ENCODE peak calls at places on chromosomes 12 and 14, in eight cellular contexts. D is mesendoderm; B is tibial artery; P is neuronal stem cell; V is CD8-positive, alpha-beta memory T cell; Q is cardiac muscle cell; M is astrocyte; T is SJSA1. C is an unnamed sample.

GRCh38 chr12:5584776-5585560 is 153.1 kb downstream of the NTF3 start:
- DNase-seq in D (no peak), P (no peak), B (no peak), Q (no peak), T (no peak), V (no peak), M (no peak), C (no peak)

GRCh38 chr12:49304161-49304560 is 9.2 kb downstream of the PRPH start:
- DNase-seq in T (no peak), P (no peak), Q (peak; percentile 45), V (no peak), B (no peak), D (peak; percentile 55), M (peak; percentile 35), C (no peak)

GRCh38 chr12:82608706-82609105 is 78.0 kb upstream of the TMTC2 start:
- DNase-seq in D (peak; percentile 2), T (peak; percentile 58), M (peak; percentile 41), V (no peak), B (no peak), P (no peak), Q (peak; percentile 40), C (no peak)

GRCh38 chr12:47741340-47741703 is 16.0 kb upstream of the ENDOU start:
- DNase-seq in V (peak; percentile 78), M (no peak), T (peak; percentile 62), Q (peak; percentile 28), P (no peak), D (no peak), B (peak; percentile 86), C (peak; percentile 64)

GRCh38 chr12:6699989-6700645 is 498 bp downstream of the PIANP start:
- DNase-seq in Q (no peak), B (no peak), V (no peak), M (no peak), P (peak; percentile 32), T (no peak), D (peak; percentile 41), C (no peak)

GRCh38 chr14:92696356-92696755 is 52.1 kb downstream of the LGMN start:
- DNase-seq in P (no peak), D (no peak), Q (no peak), M (no peak), B (no peak), T (no peak), V (no peak), C (no peak)

GRCh38 chr14:79476133-79476532 is 735.2 kb downstream of the DIO2 start:
- DNase-seq in P (no peak), B (no peak), Q (no peak), M (no peak), D (peak; percentile 72), T (no peak), V (no peak), C (no peak)

GRCh38 chr14:67517083-67517482 is 16.0 kb upstream of the PLEKHH1 start:
- DNase-seq in Q (peak; percentile 43), V (no peak), M (peak; percentile 23), T (no peak), D (peak; percentile 51), B (no peak), P (no peak), C (no peak)

GRCh38 chr12:109653896-109654295 is 59.7 kb upstream of the FAM222A start:
- DNase-seq in P (no peak), Q (no peak), B (no peak), D (no peak), M (no peak), V (no peak), T (no peak), C (no peak)

GRCh38 chr14:69680297-69680696 is 68.9 kb downstream of the SUSD6 start:
- DNase-seq in Q (no peak), B (no peak), M (no peak), D (no peak), T (no peak), P (no peak), V (no peak), C (no peak)
- H3K4me1 ChIP-seq in Q (peaks cover 11% of the 10 kb centered on the region), B (peaks cover 81% of the 10 kb centered on the region), M (peaks cover 8% of the 10 kb centered on the region), D (no peaks in the 10 kb centered on the region), T (peaks cover 7% of the 10 kb centered on the region), P (peaks cover 4% of the 10 kb centered on the region), V (peaks cover 59% of the 10 kb centered on the region), C (peaks cover 26% of the 10 kb centered on the region)

GRCh38 chr12:80033457-80033856 is 65.9 kb upstream of the OTOGL start:
- DNase-seq in D (no peak), M (peak; percentile 84), V (no peak), B (peak; percentile 74), Q (peak; percentile 58), T (peak; percentile 42), P (no peak), C (no peak)

GRCh38 chr12:80038062-80038560 is 61.2 kb upstream of the OTOGL start:
- DNase-seq in P (no peak), M (no peak), B (no peak), Q (no peak), T (no peak), V (no peak), D (no peak), C (no peak)

GRCh38 chr12:80031229-80031628 is 68.1 kb upstream of the OTOGL start:
- DNase-seq in P (no peak), D (no peak), M (no peak), B (no peak), T (no peak), V (no peak), Q (no peak), C (no peak)

DNA sequence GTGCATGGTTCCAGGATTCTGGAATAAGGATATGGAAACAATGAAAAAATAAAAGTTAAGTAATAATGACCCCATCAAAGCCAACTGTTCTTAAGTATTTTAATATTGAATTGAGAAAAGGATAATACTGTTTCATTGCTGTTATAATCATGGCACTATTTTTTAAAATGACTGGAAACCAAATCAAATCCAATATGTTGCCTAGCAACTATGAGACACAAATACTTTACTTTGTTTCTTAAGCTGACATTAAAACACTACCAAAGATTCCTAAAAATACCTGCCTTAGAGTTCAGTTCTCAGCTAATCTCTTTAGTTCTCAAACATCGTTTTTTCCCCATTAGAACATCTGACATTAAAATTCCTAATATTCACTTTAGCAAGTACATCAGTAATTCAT is 66.4 kb upstream of the OTOGL start:
- DNase-seq in P (no peak), Q (no peak), B (no peak), M (no peak), V (no peak), D (no peak), T (no peak), C (no peak)
- H3K27ac ChIP-seq in P (no peak overlapping the region), Q (no peak overlapping the region), B (peak overlapping the region; percentile 70), M (peak overlapping the region; percentile 74), V (no peak overlapping the region), D (no peak overlapping the region), T (peak overlapping the region; percentile 52), C (no peak overlapping the region)

DNA sequence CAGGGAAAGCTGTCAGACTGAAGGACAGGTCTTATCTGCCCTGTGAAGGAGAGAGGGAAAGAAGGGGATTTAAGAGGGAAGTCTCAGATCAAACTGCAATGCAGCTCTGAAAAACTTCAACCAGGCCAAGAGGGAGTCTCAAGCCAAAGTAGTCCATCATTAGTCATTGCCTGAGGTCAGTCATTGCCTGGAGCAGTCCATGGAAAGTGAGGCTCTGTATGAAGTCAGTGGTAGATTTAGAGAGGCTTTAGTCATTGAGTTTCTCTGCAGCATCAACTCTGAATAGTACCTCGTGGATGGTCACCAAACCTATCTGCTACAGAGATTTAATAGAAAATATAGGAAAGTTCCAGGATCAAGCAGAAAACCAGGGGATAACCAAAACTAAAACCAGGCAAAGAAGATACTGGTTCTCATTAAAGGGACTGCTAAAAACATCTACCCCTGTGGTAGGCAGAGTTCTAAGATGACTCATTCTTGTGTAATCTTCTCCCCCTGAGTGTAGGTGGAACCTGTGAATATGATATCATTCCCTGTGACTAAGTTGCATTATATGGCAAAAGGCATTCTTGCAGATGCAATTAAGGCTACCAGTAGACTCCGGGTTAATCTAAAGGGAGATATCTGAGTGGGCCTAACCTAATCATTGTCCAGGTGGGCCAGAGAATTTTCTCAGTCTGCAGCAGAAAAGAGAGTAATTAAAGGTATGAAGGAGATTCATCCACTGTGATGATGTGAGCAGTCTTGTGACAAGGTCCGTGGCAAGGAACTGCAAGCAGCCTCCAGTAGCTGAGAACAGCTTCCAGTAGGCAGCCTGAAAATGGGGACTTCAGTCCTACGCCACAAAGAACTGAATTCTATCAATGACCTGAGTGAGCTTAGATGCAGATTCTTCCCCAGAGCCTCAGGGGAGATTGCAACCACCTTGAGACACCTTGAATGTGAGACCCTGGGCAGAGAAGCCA is 123.1 kb downstream of the GALC start:
- DNase-seq in M (peak; percentile 92), P (no peak), Q (peak; percentile 34), B (no peak), T (peak; percentile 2), V (no peak), D (peak; percentile 89), C (no peak)
- H3K4me3 ChIP-seq in M (no peak overlapping the region), P (no peak overlapping the region), Q (no peak overlapping the region), B (no peak overlapping the region), T (no peak overlapping the region), V (no peak overlapping the region), D (no peak overlapping the region), C (no peak overlapping the region)

GRCh38 chr14:44966601-44967336 is 4.8 kb downstream of the TOGARAM1 start:
- DNase-seq in D (no peak), Q (peak; percentile 11), P (no peak), M (no peak), B (no peak), T (no peak), V (no peak), C (no peak)
- H3K4me1 ChIP-seq in D (peaks cover 6% of the 10 kb centered on the region), Q (peaks cover 10% of the 10 kb centered on the region), P (peaks cover 3% of the 10 kb centered on the region), M (peaks cover 26% of the 10 kb centered on the region), B (peaks cover 54% of the 10 kb centered on the region), T (peaks cover 14% of the 10 kb centered on the region), V (peaks cover 34% of the 10 kb centered on the region), C (peaks cover 20% of the 10 kb centered on the region)

GRCh38 chr14:33848706-33849454 is 102.0 kb downstream of the EGLN3 start:
- DNase-seq in T (peak; percentile 46), D (peak; percentile 98), B (peak; percentile 73), P (peak; percentile 85), Q (peak; percentile 77), V (no peak), M (peak; percentile 30), C (peak; percentile 41)

GRCh38 chr14:33850826-33851225 is 100.0 kb downstream of the EGLN3 start:
- DNase-seq in T (no peak), M (no peak), P (no peak), D (no peak), B (no peak), V (no peak), Q (no peak), C (no peak)

GRCh38 chr14:33851366-33851765 is 99.5 kb downstream of the EGLN3 start:
- DNase-seq in B (no peak), M (no peak), Q (no peak), P (no peak), D (no peak), T (no peak), V (no peak), C (no peak)

GRCh38 chr14:33848009-33848408 is 102.9 kb downstream of the EGLN3 start:
- DNase-seq in T (no peak), M (no peak), Q (no peak), P (no peak), D (no peak), B (no peak), V (no peak), C (no peak)

GRCh38 chr14:33849455-33849801 is 101.4 kb downstream of the EGLN3 start:
- DNase-seq in V (no peak), P (no peak), Q (no peak), M (no peak), T (no peak), D (no peak), B (no peak), C (no peak)
- H3K27ac ChIP-seq in V (no peak overlapping the region), P (no peak overlapping the region), Q (no peak overlapping the region), M (no peak overlapping the region), T (no peak overlapping the region), D (no peak overlapping the region), B (no peak overlapping the region), C (no peak overlapping the region)

C was measured in lung.